ENCODE peak calls at places on chromosomes 6 and 20, in ten cellular contexts. Z is NCI-H2171 treated with DMSO at 0.1 percent for 48 hours; X is mesenteric fat pad; K is ACHN; T is stimulated activated CD4-positive, alpha-beta T cell treated with anti-CD3 and anti-CD28 coated beads, Interleukin-4, amount 100 ng/mL, for 1 hour; C is MM.1S; L is activated CD4-positive, alpha-beta T cell treated with anti-CD3 and anti-CD28 coated beads, Interleukin-2, amount 50 U/mL, for 48 hours; P is ecto neural progenitor cell; J is HTR-8/SVneo; D is effector CD4-positive, alpha-beta T cell. R is an unnamed sample.

GRCh38 chr6:17167327-17167979 is 65.6 kb downstream of the STMND1 start:
- DNase-seq in Z (peak; percentile 23), X (no peak), K (peak; percentile 69), T (no peak), C (no peak), L (no peak), P (peak; percentile 68), J (peak; percentile 65), D (no peak), R (peak; percentile 3)

GRCh38 chr6:105835373-105835772 is 250.8 kb upstream of the PRDM1 start:
- DNase-seq in Z (no peak), X (no peak), K (peak; percentile 15), T (peak; percentile 11), C (no peak), L (no peak), P (peak; percentile 61), J (peak; percentile 14), D (no peak), R (peak; percentile 61)

GRCh38 chr6:154528286-154528915 is 17.9 kb upstream of the CNKSR3 start:
- DNase-seq in Z (no peak), X (no peak), K (no peak), T (no peak), C (no peak), L (no peak), P (no peak), J (no peak), D (no peak), R (no peak)

GRCh38 chr6:125123468-125124249 is 29.9 kb upstream of the TPD52L1 start:
- DNase-seq in Z (no peak), X (no peak), K (no peak), T (no peak), C (no peak), L (no peak), P (no peak), J (no peak), D (no peak), R (no peak)

GRCh38 chr20:52601295-52601971 is 370.7 kb upstream of the TSHZ2 start:
- DNase-seq in Z (no peak), X (no peak), K (no peak), T (no peak), C (no peak), L (no peak), P (no peak), J (no peak), D (no peak), R (no peak)

GRCh38 chr6:161422710-161423109 is 148.8 kb upstream of the AGPAT4 start:
- DNase-seq in Z (no peak), X (no peak), K (no peak), T (no peak), C (no peak), L (no peak), P (no peak), J (no peak), D (no peak), R (no peak)

GRCh38 chr6:149881066-149881766 is 16.7 kb downstream of the RAET1E start:
- DNase-seq in Z (no peak), X (no peak), K (no peak), T (no peak), C (no peak), L (no peak), P (no peak), J (no peak), D (no peak), R (no peak)

GRCh38 chr6:11381801-11382513 is 149.5 kb upstream of the NEDD9 start:
- DNase-seq in Z (no peak), X (no peak), K (no peak), T (peak; percentile 47), C (peak; percentile 88), L (peak; percentile 60), P (no peak), J (no peak), D (peak; percentile 60), R (peak; percentile 94)

GRCh38 chr6:24495516-24495847 is 713 bp downstream of the ALDH5A1 start:
- DNase-seq in Z (peak; percentile 47), X (no peak), K (no peak), T (peak; percentile 45), C (peak; percentile 78), L (peak; percentile 57), P (no peak), J (peak; percentile 43), D (no peak), R (peak; percentile 74)

GRCh38 chr6:82842721-82843120 is 222.9 kb downstream of the UBE3D start:
- DNase-seq in Z (no peak), X (no peak), K (peak; percentile 82), T (no peak), C (no peak), L (no peak), P (no peak), J (no peak), D (no peak), R (no peak)

GRCh38 chr20:10385850-10386544 is 48.0 kb downstream of the MKKS start:
- DNase-seq in Z (no peak), X (no peak), K (no peak), T (no peak), C (no peak), L (no peak), P (no peak), J (no peak), D (no peak), R (no peak)

GRCh38 chr20:20938131-20938530 is 168.0 kb downstream of the LINC00237 start:
- DNase-seq in Z (no peak), X (no peak), K (no peak), T (no peak), C (no peak), L (no peak), P (no peak), J (no peak), D (no peak), R (no peak)

GRCh38 chr6:13407368-13407708 is 79.0 kb upstream of the TBC1D7 start:
- DNase-seq in Z (no peak), X (no peak), K (no peak), T (no peak), C (no peak), L (no peak), P (no peak), J (no peak), D (no peak), R (no peak)

GRCh38 chr6:82686719-82687118 is 323.1 kb downstream of the TPBG start:
- DNase-seq in Z (no peak), X (no peak), K (no peak), T (no peak), C (no peak), L (no peak), P (no peak), J (no peak), D (no peak), R (no peak)

GRCh38 chr6:14383393-14384174 is 266.0 kb downstream of the CD83 start:
- DNase-seq in Z (no peak), X (no peak), K (no peak), T (no peak), C (no peak), L (no peak), P (no peak), J (no peak), D (no peak), R (no peak)

GRCh38 chr6:74113901-74114300 is 417.9 kb downstream of the CD109 start:
- DNase-seq in Z (no peak), X (no peak), K (no peak), T (no peak), C (no peak), L (no peak), P (no peak), J (no peak), D (no peak), R (no peak)

GRCh38 chr6:19205076-19205475 is 632.1 kb upstream of the ID4 start:
- DNase-seq in Z (no peak), X (no peak), K (no peak), T (no peak), C (no peak), L (no peak), P (no peak), J (no peak), D (no peak), R (no peak)

GRCh38 chr20:17725094-17725835 is 25.5 kb downstream of the BANF2 start:
- DNase-seq in Z (peak; percentile 92), X (no peak), K (no peak), T (no peak), C (no peak), L (no peak), P (no peak), J (no peak), D (no peak), R (no peak)

GRCh38 chr6:24902782-24903181 is 33.0 kb downstream of the RIPOR2 start:
- DNase-seq in Z (no peak), X (no peak), K (peak; percentile 65), T (no peak), C (no peak), L (no peak), P (no peak), J (peak; percentile 46), D (no peak), R (no peak)

GRCh38 chr6:129317931-129318820 is 391.8 kb downstream of the ARHGAP18 start:
- DNase-seq in Z (no peak), X (no peak), K (no peak), T (no peak), C (no peak), L (no peak), P (no peak), J (peak; percentile 32), D (no peak), R (no peak)

GRCh38 chr6:18263561-18264337 is 581 bp downstream of the DEK start:
- DNase-seq in Z (peak; percentile 49), X (peak; percentile 91), K (peak; percentile 52), T (peak; percentile 26), C (peak; percentile 28), L (peak; percentile 27), P (no peak), J (peak; percentile 36), D (no peak), R (peak; percentile 44)

GRCh38 chr20:37913563-37914366 is 10.8 kb downstream of the VSTM2L start:
- DNase-seq in Z (no peak), X (no peak), K (no peak), T (no peak), C (no peak), L (no peak), P (no peak), J (no peak), D (no peak), R (no peak)

GRCh38 chr6:5745081-5745480 is 261.6 kb downstream of the NRN1 start:
- DNase-seq in Z (no peak), X (no peak), K (no peak), T (no peak), C (no peak), L (no peak), P (no peak), J (no peak), D (no peak), R (no peak)

R was measured in GM12865.